ENCODE peak calls at places on chromosomes 13 and 19, in ten cellular contexts. E, D, T, N, I, P, Q, B, C and U are unnamed samples.

GRCh38 chr19:55075366-55075998 is at the start of gene EPS8L1:
- DNase-seq in N (no peak), T (peak), E (no peak), D (no peak), I (no peak), B (no peak), Q (no peak), C (no peak), P (no peak), U (no peak)

GRCh38 chr19:812049-812816 is 9.5 kb downstream of the PLPPR3 start:
- DNase-seq in N (no peak), P (no peak), E (no peak), T (no peak), C (no peak), B (no peak), Q (no peak), D (no peak), I (no peak), U (no peak)

GRCh38 chr13:25068810-25069209 is 27.1 kb upstream of the PABPC3 start:
- DNase-seq in C (no peak), D (no peak), E (no peak), B (no peak), P (no peak), I (no peak), T (no peak), N (no peak), Q (no peak), U (no peak)

GRCh38 chr13:106526748-106527488 is 8.5 kb downstream of the EFNB2 start:
- DNase-seq in P (no peak), C (no peak), D (no peak), B (no peak), E (no peak), I (no peak), N (no peak), Q (no peak), T (peak), U (no peak)

GRCh38 chr13:36712785-36713184 is 39.0 kb downstream of the SERTM1 start:
- DNase-seq in D (no peak), B (no peak), I (no peak), N (no peak), E (peak), C (no peak), P (no peak), T (no peak), Q (no peak), U (no peak)

GRCh38 chr13:110593430-110594130 is 21.8 kb upstream of the NAXD start:
- DNase-seq in N (no peak), B (no peak), E (peak), I (peak), T (no peak), P (peak), Q (no peak), D (no peak), C (no peak), U (no peak)

GRCh38 chr19:7681336-7682174 is 922 bp downstream of the TRAPPC5 start:
- DNase-seq in T (peak), I (peak), Q (peak), E (peak), P (peak), N (peak), D (peak), C (peak), B (no peak), U (peak)

GRCh38 chr19:45402469-45403070 is 2.3 kb downstream of the PPP1R13L start:
- DNase-seq in B (no peak), D (no peak), T (peak), Q (no peak), N (peak), P (peak), E (peak), I (no peak), C (peak), U (peak)

GRCh38 chr19:6765738-6766356 is 1.4 kb downstream of the SH2D3A start:
- DNase-seq in Q (no peak), T (peak), P (no peak), E (no peak), C (no peak), D (no peak), N (no peak), B (no peak), I (no peak), U (peak)

GRCh38 chr13:79749985-79750551 is 269.1 kb downstream of the NDFIP2 start:
- DNase-seq in B (no peak), Q (no peak), N (no peak), E (peak), I (no peak), C (no peak), P (no peak), D (no peak), T (peak), U (no peak)

GRCh38 chr13:49821216-49821820 is 28.8 kb upstream of the KPNA3 start:
- DNase-seq in Q (no peak), E (peak), P (peak), C (no peak), D (no peak), B (no peak), I (no peak), T (no peak), N (no peak), U (no peak)

GRCh38 chr19:18895038-18895827 is 725 bp downstream of the CERS1 start:
- DNase-seq in I (peak), C (peak), B (peak), Q (no peak), N (peak), E (peak), P (no peak), D (no peak), T (peak), U (no peak)

GRCh38 chr13:50993371-50993770 is 83.8 kb downstream of the RNASEH2B start:
- DNase-seq in D (no peak), I (no peak), T (no peak), N (no peak), P (no peak), E (no peak), B (no peak), Q (no peak), C (no peak), U (no peak)

GRCh38 chr13:20828540-20829364 is 55.0 kb upstream of the EEF1AKMT1 start:
- DNase-seq in B (no peak), E (peak), P (peak), Q (no peak), T (no peak), I (no peak), N (no peak), D (no peak), C (peak), U (no peak)